ENCODE peak calls at places on chromosomes 6 and 20, in seven cellular contexts. One of them, this sample, is unnamed.

GRCh38 chr6:106883808-106884262 is 90.7 kb downstream of the CD24 start:
- DNase-seq in stimulated activated CD4-positive, alpha-beta T cell treated with anti-CD3 and anti-CD28 coated beads, Interleukin-4, amount 100 ng/mL, for 48 hours: no peak
- DNase-seq in putamen: no peak
- DNase-seq in KBM-7: peak; percentile 6
- DNase-seq in germinal center: no peak
- DNase-seq in AG04450: no peak
- DNase-seq in heart left ventricle: no peak
- DNase-seq in this sample: no peak

GRCh38 chr20:62503414-62504178 is 27.8 kb upstream of the GATA5 start:
- DNase-seq in stimulated activated CD4-positive, alpha-beta T cell treated with anti-CD3 and anti-CD28 coated beads, Interleukin-4, amount 100 ng/mL, for 48 hours: no peak
- DNase-seq in putamen: no peak
- DNase-seq in KBM-7: no peak
- DNase-seq in germinal center: no peak
- DNase-seq in AG04450: no peak
- DNase-seq in heart left ventricle: no peak
- DNase-seq in this sample: no peak

GRCh38 chr6:105739764-105740163 is 336.9 kb upstream of the PREP start:
- DNase-seq in stimulated activated CD4-positive, alpha-beta T cell treated with anti-CD3 and anti-CD28 coated beads, Interleukin-4, amount 100 ng/mL, for 48 hours: no peak
- DNase-seq in putamen: no peak
- DNase-seq in KBM-7: no peak
- DNase-seq in germinal center: no peak
- DNase-seq in AG04450: no peak
- DNase-seq in heart left ventricle: no peak
- DNase-seq in this sample: no peak

GRCh38 chr20:45948742-45949541 is 14.5 kb downstream of the PCIF1 start:
- DNase-seq in stimulated activated CD4-positive, alpha-beta T cell treated with anti-CD3 and anti-CD28 coated beads, Interleukin-4, amount 100 ng/mL, for 48 hours: no peak
- DNase-seq in putamen: no peak
- DNase-seq in KBM-7: no peak
- DNase-seq in germinal center: no peak
- DNase-seq in AG04450: no peak
- DNase-seq in heart left ventricle: no peak
- DNase-seq in this sample: no peak

GRCh38 chr6:89162047-89162371 is 16.2 kb downstream of the PM20D2 start:
- DNase-seq in stimulated activated CD4-positive, alpha-beta T cell treated with anti-CD3 and anti-CD28 coated beads, Interleukin-4, amount 100 ng/mL, for 48 hours: no peak
- DNase-seq in putamen: no peak
- DNase-seq in KBM-7: no peak
- DNase-seq in germinal center: no peak
- DNase-seq in AG04450: no peak
- DNase-seq in heart left ventricle: no peak
- DNase-seq in this sample: no peak

GRCh38 chr6:166237611-166238010 is 70.0 kb upstream of the TBXT start:
- DNase-seq in stimulated activated CD4-positive, alpha-beta T cell treated with anti-CD3 and anti-CD28 coated beads, Interleukin-4, amount 100 ng/mL, for 48 hours: no peak
- DNase-seq in putamen: no peak
- DNase-seq in KBM-7: no peak
- DNase-seq in germinal center: no peak
- DNase-seq in AG04450: no peak
- DNase-seq in heart left ventricle: no peak
- DNase-seq in this sample: no peak

GRCh38 chr6:34237722-34238506 is 1.2 kb downstream of the HMGA1 start:
- DNase-seq in stimulated activated CD4-positive, alpha-beta T cell treated with anti-CD3 and anti-CD28 coated beads, Interleukin-4, amount 100 ng/mL, for 48 hours: peak; percentile 70
- DNase-seq in putamen: no peak
- DNase-seq in KBM-7: peak; percentile 74
- DNase-seq in germinal center: peak; percentile 70
- DNase-seq in AG04450: no peak
- DNase-seq in heart left ventricle: peak; percentile 69
- DNase-seq in this sample: peak; percentile 69

GRCh38 chr6:33177552-33178446 is 14.5 kb downstream of the COL11A2 start:
- DNase-seq in stimulated activated CD4-positive, alpha-beta T cell treated with anti-CD3 and anti-CD28 coated beads, Interleukin-4, amount 100 ng/mL, for 48 hours: no peak
- DNase-seq in putamen: no peak
- DNase-seq in KBM-7: no peak
- DNase-seq in germinal center: no peak
- DNase-seq in AG04450: no peak
- DNase-seq in heart left ventricle: no peak
- DNase-seq in this sample: no peak

GRCh38 chr20:21052241-21052640 is 53.9 kb downstream of the LINC00237 start:
- DNase-seq in stimulated activated CD4-positive, alpha-beta T cell treated with anti-CD3 and anti-CD28 coated beads, Interleukin-4, amount 100 ng/mL, for 48 hours: no peak
- DNase-seq in putamen: no peak
- DNase-seq in KBM-7: no peak
- DNase-seq in germinal center: no peak
- DNase-seq in AG04450: no peak
- DNase-seq in heart left ventricle: no peak
- DNase-seq in this sample: no peak

GRCh38 chr20:16096756-16097326 is 476.4 kb downstream of the KIF16B start:
- DNase-seq in stimulated activated CD4-positive, alpha-beta T cell treated with anti-CD3 and anti-CD28 coated beads, Interleukin-4, amount 100 ng/mL, for 48 hours: no peak
- DNase-seq in putamen: no peak
- DNase-seq in KBM-7: no peak
- DNase-seq in germinal center: no peak
- DNase-seq in AG04450: no peak
- DNase-seq in heart left ventricle: no peak
- DNase-seq in this sample: no peak

GRCh38 chr6:15431762-15432495 is 186.1 kb downstream of the JARID2 start:
- DNase-seq in stimulated activated CD4-positive, alpha-beta T cell treated with anti-CD3 and anti-CD28 coated beads, Interleukin-4, amount 100 ng/mL, for 48 hours: no peak
- DNase-seq in putamen: no peak
- DNase-seq in KBM-7: no peak
- DNase-seq in germinal center: no peak
- DNase-seq in AG04450: no peak
- DNase-seq in heart left ventricle: no peak
- DNase-seq in this sample: no peak

GRCh38 chr6:26627843-26628242 is 31.1 kb downstream of the ABT1 start:
- DNase-seq in stimulated activated CD4-positive, alpha-beta T cell treated with anti-CD3 and anti-CD28 coated beads, Interleukin-4, amount 100 ng/mL, for 48 hours: no peak
- DNase-seq in putamen: no peak
- DNase-seq in KBM-7: no peak
- DNase-seq in germinal center: no peak
- DNase-seq in AG04450: no peak
- DNase-seq in heart left ventricle: no peak
- DNase-seq in this sample: no peak

GRCh38 chr6:123022980-123023379 is 26.9 kb downstream of the CLVS2 start:
- DNase-seq in stimulated activated CD4-positive, alpha-beta T cell treated with anti-CD3 and anti-CD28 coated beads, Interleukin-4, amount 100 ng/mL, for 48 hours: no peak
- DNase-seq in putamen: no peak
- DNase-seq in KBM-7: peak; percentile 8
- DNase-seq in germinal center: no peak
- DNase-seq in AG04450: no peak
- DNase-seq in heart left ventricle: no peak
- DNase-seq in this sample: no peak

GRCh38 chr6:50819527-50819905 is 845 bp downstream of the TFAP2B start:
- DNase-seq in stimulated activated CD4-positive, alpha-beta T cell treated with anti-CD3 and anti-CD28 coated beads, Interleukin-4, amount 100 ng/mL, for 48 hours: no peak
- DNase-seq in putamen: no peak
- DNase-seq in KBM-7: no peak
- DNase-seq in germinal center: no peak
- DNase-seq in AG04450: no peak
- DNase-seq in heart left ventricle: no peak
- DNase-seq in this sample: no peak

GRCh38 chr6:83443516-83443915 is 12.7 kb upstream of the ME1 start:
- DNase-seq in stimulated activated CD4-positive, alpha-beta T cell treated with anti-CD3 and anti-CD28 coated beads, Interleukin-4, amount 100 ng/mL, for 48 hours: no peak
- DNase-seq in putamen: no peak
- DNase-seq in KBM-7: no peak
- DNase-seq in germinal center: no peak
- DNase-seq in AG04450: no peak
- DNase-seq in heart left ventricle: no peak
- DNase-seq in this sample: no peak

GRCh38 chr6:79466222-79466834 is 70.9 kb downstream of the LCA5 start:
- DNase-seq in stimulated activated CD4-positive, alpha-beta T cell treated with anti-CD3 and anti-CD28 coated beads, Interleukin-4, amount 100 ng/mL, for 48 hours: no peak
- DNase-seq in putamen: peak; percentile 14
- DNase-seq in KBM-7: peak; percentile 19
- DNase-seq in germinal center: no peak
- DNase-seq in AG04450: no peak
- DNase-seq in heart left ventricle: no peak
- DNase-seq in this sample: peak; percentile 31

GRCh38 chr6:31143148-31143547 is 4.3 kb upstream of the PSORS1C2 start:
- DNase-seq in stimulated activated CD4-positive, alpha-beta T cell treated with anti-CD3 and anti-CD28 coated beads, Interleukin-4, amount 100 ng/mL, for 48 hours: no peak
- DNase-seq in putamen: no peak
- DNase-seq in KBM-7: no peak
- DNase-seq in germinal center: no peak
- DNase-seq in AG04450: peak; percentile 32
- DNase-seq in heart left ventricle: peak; percentile 83
- DNase-seq in this sample: no peak

GRCh38 chr6:3237761-3238662 is 10.6 kb upstream of the TUBB2B start:
- DNase-seq in stimulated activated CD4-positive, alpha-beta T cell treated with anti-CD3 and anti-CD28 coated beads, Interleukin-4, amount 100 ng/mL, for 48 hours: no peak
- DNase-seq in putamen: no peak
- DNase-seq in KBM-7: no peak
- DNase-seq in germinal center: no peak
- DNase-seq in AG04450: no peak
- DNase-seq in heart left ventricle: no peak
- DNase-seq in this sample: no peak

GRCh38 chr20:50928469-50928868 is 2.8 kb downstream of the ADNP start:
- DNase-seq in stimulated activated CD4-positive, alpha-beta T cell treated with anti-CD3 and anti-CD28 coated beads, Interleukin-4, amount 100 ng/mL, for 48 hours: no peak
- DNase-seq in putamen: no peak
- DNase-seq in KBM-7: peak; percentile 23
- DNase-seq in germinal center: no peak
- DNase-seq in AG04450: no peak
- DNase-seq in heart left ventricle: no peak
- DNase-seq in this sample: no peak

GRCh38 chr6:26028753-26029569 is 58.3 kb upstream of the HFE start:
- DNase-seq in stimulated activated CD4-positive, alpha-beta T cell treated with anti-CD3 and anti-CD28 coated beads, Interleukin-4, amount 100 ng/mL, for 48 hours: no peak
- DNase-seq in putamen: no peak
- DNase-seq in KBM-7: no peak
- DNase-seq in germinal center: no peak
- DNase-seq in AG04450: no peak
- DNase-seq in heart left ventricle: no peak
- DNase-seq in this sample: no peak

GRCh38 chr6:140052757-140053729 is 678.6 kb upstream of the CITED2 start:
- DNase-seq in stimulated activated CD4-positive, alpha-beta T cell treated with anti-CD3 and anti-CD28 coated beads, Interleukin-4, amount 100 ng/mL, for 48 hours: no peak
- DNase-seq in putamen: no peak
- DNase-seq in KBM-7: peak; percentile 35
- DNase-seq in germinal center: no peak
- DNase-seq in AG04450: no peak
- DNase-seq in heart left ventricle: no peak
- DNase-seq in this sample: peak; percentile 3

GRCh38 chr6:24394777-24395437 is 7.8 kb upstream of the MRS2 start:
- DNase-seq in stimulated activated CD4-positive, alpha-beta T cell treated with anti-CD3 and anti-CD28 coated beads, Interleukin-4, amount 100 ng/mL, for 48 hours: no peak
- DNase-seq in putamen: no peak
- DNase-seq in KBM-7: no peak
- DNase-seq in germinal center: no peak
- DNase-seq in AG04450: peak; percentile 41
- DNase-seq in heart left ventricle: no peak
- DNase-seq in this sample: no peak

GRCh38 chr6:84651583-84651982 is 112.8 kb downstream of the TBX18 start:
- DNase-seq in stimulated activated CD4-positive, alpha-beta T cell treated with anti-CD3 and anti-CD28 coated beads, Interleukin-4, amount 100 ng/mL, for 48 hours: no peak
- DNase-seq in putamen: no peak
- DNase-seq in KBM-7: no peak
- DNase-seq in germinal center: no peak
- DNase-seq in AG04450: no peak
- DNase-seq in heart left ventricle: no peak
- DNase-seq in this sample: no peak

GRCh38 chr6:136793348-136793747 is 1.1 kb upstream of the MAP3K5 start:
- DNase-seq in stimulated activated CD4-positive, alpha-beta T cell treated with anti-CD3 and anti-CD28 coated beads, Interleukin-4, amount 100 ng/mL, for 48 hours: no peak
- DNase-seq in putamen: no peak
- DNase-seq in KBM-7: no peak
- DNase-seq in germinal center: no peak
- DNase-seq in AG04450: no peak
- DNase-seq in heart left ventricle: no peak
- DNase-seq in this sample: peak; percentile 41